ENCODE peak calls at places on chromosomes 12 and 14, in four cellular contexts. T, L, S and F are unnamed samples.
A peak's percentile ranks its signal among the peaks of the same experiment; 100 is the strongest.

GRCh38 chr14:61003571-61003970 is 22.5 kb downstream of the SLC38A6 start:
- DNase-seq in T (no peak), S (no peak), L (no peak), F (no peak)

GRCh38 chr12:64943686-64944085 is 119.2 kb downstream of the TBC1D30 start:
- DNase-seq in S (no peak), T (no peak), L (no peak), F (no peak)

GRCh38 chr12:15701212-15701611 is 88.0 kb downstream of the EPS8 start:
- DNase-seq in T (no peak), S (no peak), L (no peak), F (no peak)

GRCh38 chr12:31346211-31346610 is 20.3 kb upstream of the SINHCAF start:
- DNase-seq in T (no peak), L (no peak), S (no peak), F (no peak)

GRCh38 chr14:88323086-88323519 is at the start of gene KCNK10:
- DNase-seq in S (no peak), T (no peak), L (no peak), F (no peak)

GRCh38 chr12:13196302-13196921 is at the start of gene EMP1:
- DNase-seq in S (no peak), T (peak; percentile 29), L (no peak), F (peak; percentile 98)

GRCh38 chr12:109462868-109463692 is 14.0 kb downstream of the KCTD10 start:
- DNase-seq in L (no peak), S (no peak), T (peak; percentile 63), F (peak; percentile 62)

GRCh38 chr12:27709932-27710591 is 570 bp upstream of the MRPS35 start:
- DNase-seq in L (no peak), S (no peak), T (peak; percentile 66), F (no peak)

GRCh38 chr12:132554857-132555630 is 55.3 kb downstream of the LRCOL1 start:
- DNase-seq in L (peak; percentile 64), T (peak; percentile 16), S (no peak), F (no peak)

GRCh38 chr14:31934767-31935266 is 142.3 kb upstream of the ARHGAP5 start:
- DNase-seq in L (no peak), S (no peak), T (peak; percentile 90), F (peak; percentile 58)

GRCh38 chr12:52036587-52037171 is 14.6 kb upstream of the NR4A1 start:
- DNase-seq in S (no peak), L (peak; percentile 83), T (no peak), F (no peak)

GRCh38 chr14:70602254-70602653 is 1.8 kb upstream of the MED6 start:
- DNase-seq in S (no peak), T (no peak), L (no peak), F (no peak)

DNA sequence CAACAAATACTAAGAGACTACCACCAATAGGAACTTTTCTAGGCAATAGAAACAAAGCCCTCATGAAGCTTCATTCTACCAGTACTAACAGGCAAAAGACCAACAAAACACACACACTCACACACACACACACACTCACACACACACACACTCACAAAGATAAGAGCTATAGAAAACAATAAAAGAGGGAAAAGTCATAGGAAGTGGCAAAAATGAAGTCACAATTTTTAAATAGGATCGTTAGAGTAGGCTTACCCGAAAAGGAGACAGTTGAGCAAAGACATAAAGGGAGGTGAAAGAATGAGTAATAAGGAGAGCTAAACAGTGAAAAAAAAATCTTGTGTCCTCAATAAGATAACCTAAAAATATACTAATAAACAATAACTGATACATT is 66.5 kb downstream of the C2CD5 start:
- DNase-seq in T (no peak), S (no peak), L (no peak), F (no peak)
- H3K9ac ChIP-seq in T (no peak overlapping the region), S (no peak overlapping the region), L (no peak overlapping the region), F (no peak overlapping the region)

GRCh38 chr12:96172981-96173380 is 21.2 kb upstream of the ELK3 start:
- DNase-seq in S (no peak), L (no peak), T (no peak), F (no peak)
- TF ChIP-seq FOSL1 in S (no peak), L (no peak), T (no peak), F (no peak)

GRCh38 chr12:88416155-88416554 is 164.1 kb downstream of the KITLG start:
- DNase-seq in T (no peak), S (no peak), L (no peak), F (no peak)
- H3K4me2 ChIP-seq in T (no peak overlapping the region), S (no peak overlapping the region), L (no peak overlapping the region), F (no peak overlapping the region)

DNA sequence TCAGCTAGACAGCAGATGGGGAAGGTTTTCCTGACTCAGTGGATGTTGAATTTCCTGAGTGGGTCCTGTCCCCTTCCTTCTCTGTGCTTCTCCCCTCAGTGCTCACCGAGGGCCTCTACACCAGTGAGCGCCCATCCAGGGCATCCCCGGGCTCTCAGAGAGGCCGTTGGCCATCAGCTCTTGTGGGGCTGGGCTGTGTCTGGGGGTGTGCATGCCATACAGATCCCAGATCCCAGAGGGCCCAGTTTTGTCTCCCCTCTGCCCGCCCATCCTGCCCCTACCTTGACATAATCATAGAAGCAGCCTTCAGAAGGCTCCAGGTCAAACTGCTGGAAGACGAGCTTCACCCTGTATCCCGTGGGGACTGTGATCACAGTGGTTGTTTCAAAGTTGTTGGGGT is 1.1 kb downstream of the C1R start:
- DNase-seq in L (no peak), T (no peak), S (no peak), F (no peak)
- H3K9ac ChIP-seq in L (peak overlapping the region; percentile 71), T (no peak overlapping the region), S (no peak overlapping the region), F (no peak overlapping the region)

GRCh38 chr14:100033347-100034052 is 31.7 kb upstream of the EVL start:
- DNase-seq in L (no peak), S (no peak), T (no peak), F (no peak)

GRCh38 chr14:100038065-100038464 is 27.2 kb upstream of the EVL start:
- DNase-seq in T (no peak), L (no peak), S (no peak), F (no peak)

GRCh38 chr14:100039903-100040302 is 25.3 kb upstream of the EVL start:
- DNase-seq in L (no peak), S (no peak), T (no peak), F (no peak)

GRCh38 chr14:100035700-100036099 is 29.5 kb upstream of the EVL start:
- DNase-seq in L (no peak), T (no peak), S (no peak), F (no peak)

DNA sequence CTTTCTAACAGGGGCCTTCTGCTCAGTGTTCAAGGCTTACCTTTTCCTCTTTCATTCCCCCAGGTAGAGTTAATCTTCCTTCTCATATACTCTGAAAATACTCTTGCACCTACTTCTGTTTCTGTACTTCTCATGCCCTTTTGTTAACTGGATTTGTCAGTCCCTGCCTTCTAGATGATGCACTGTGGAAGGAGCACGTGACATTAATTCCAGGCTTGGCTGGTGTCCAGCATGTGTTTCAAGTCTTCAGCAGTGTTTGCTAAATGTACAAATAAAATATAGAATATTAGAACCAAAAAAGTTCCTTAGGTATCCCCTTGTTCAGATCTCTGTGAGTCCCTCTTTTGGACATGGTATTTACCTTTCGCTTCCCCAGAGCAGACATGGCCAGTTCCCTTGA is 27.9 kb upstream of the EVL start:
- DNase-seq in S (no peak), T (no peak), L (no peak), F (no peak)
- TF ChIP-seq FOSL1 in S (no peak), T (no peak), L (no peak), F (no peak)